ENCODE peak calls at places on chromosomes 7 and 10, in nine cellular contexts. W is colonic mucosa; N is GM23338; L is CD8-positive, alpha-beta T cell; C is OCI-LY7; G is tibial artery; T is fibroblast of lung; S is IMR-90; V is ovary. E is an unnamed sample.
A peak's percentile ranks its signal among the peaks of the same experiment; 100 is the strongest.

GRCh38 chr7:153381275-153382119 is 621.9 kb downstream of the ACTR3B start:
- DNase-seq in V (no peak), C (peak; percentile 36), S (no peak), T (no peak), L (no peak), G (no peak), W (no peak), N (peak; percentile 37), E (no peak)

GRCh38 chr7:54788664-54789063 is 29.7 kb upstream of the SEC61G start:
- DNase-seq in N (peak; percentile 81), T (peak; percentile 91), G (no peak), W (peak; percentile 30), V (no peak), C (no peak), L (no peak), S (peak; percentile 96), E (no peak)

GRCh38 chr7:28410628-28411578 is 1.4 kb upstream of the CREB5 start:
- DNase-seq in T (peak; percentile 87), N (peak; percentile 55), G (peak; percentile 77), W (peak; percentile 44), C (no peak), V (peak; percentile 46), L (no peak), S (peak; percentile 90), E (no peak)

GRCh38 chr7:416761-417624 is 102.7 kb downstream of the PDGFA start:
- DNase-seq in T (no peak), G (no peak), S (no peak), C (no peak), V (peak; percentile 29), W (no peak), N (no peak), L (no peak), E (no peak)

GRCh38 chr7:18290223-18290622 is 205.3 kb upstream of the HDAC9 start:
- DNase-seq in V (no peak), L (no peak), T (no peak), G (no peak), S (no peak), C (no peak), N (no peak), W (no peak), E (no peak)

GRCh38 chr10:118102116-118102515 is 55.4 kb upstream of the RAB11FIP2 start:
- DNase-seq in L (no peak), G (no peak), S (no peak), V (no peak), T (no peak), N (no peak), C (no peak), W (no peak), E (no peak)

GRCh38 chr7:151397026-151397425 is 12.8 kb downstream of the WDR86 start:
- DNase-seq in S (no peak), C (no peak), G (no peak), W (no peak), T (no peak), N (no peak), V (no peak), L (no peak), E (peak; percentile 27)

GRCh38 chr10:98510412-98510995 is 63.8 kb upstream of the HPS1 start:
- DNase-seq in N (no peak), W (no peak), S (no peak), C (no peak), V (no peak), L (no peak), T (no peak), G (no peak), E (no peak)

GRCh38 chr7:157358753-157359096 is 21.9 kb downstream of the DNAJB6 start:
- DNase-seq in C (no peak), L (no peak), W (no peak), T (no peak), V (no peak), G (no peak), S (no peak), N (no peak), E (no peak)

GRCh38 chr7:150393325-150393724 is 14.2 kb downstream of the ZNF775 start:
- DNase-seq in W (peak; percentile 49), L (no peak), V (no peak), G (no peak), C (no peak), T (no peak), N (no peak), S (no peak), E (no peak)

GRCh38 chr10:35643151-35643975 is 1.3 kb upstream of the FZD8 start:
- DNase-seq in G (peak; percentile 78), L (no peak), V (peak; percentile 83), N (peak; percentile 76), S (peak; percentile 66), W (peak; percentile 60), T (peak; percentile 56), C (no peak), E (peak; percentile 17)

GRCh38 chr10:60032723-60033122 is 126.4 kb upstream of the CCDC6 start:
- DNase-seq in N (peak; percentile 60), W (peak; percentile 78), G (peak; percentile 57), L (no peak), V (no peak), C (peak; percentile 62), S (peak; percentile 36), T (peak; percentile 62), E (peak; percentile 8)

GRCh38 chr10:42979181-42979580 is 97.7 kb upstream of the RET start:
- DNase-seq in S (no peak), V (no peak), C (no peak), T (no peak), L (no peak), W (no peak), N (no peak), G (no peak), E (no peak)

GRCh38 chr10:49300140-49300974 is 1.4 kb downstream of the C10orf71 start:
- DNase-seq in N (no peak), C (peak; percentile 32), T (peak; percentile 26), G (no peak), L (no peak), S (peak; percentile 17), W (no peak), V (no peak), E (no peak)

DNA sequence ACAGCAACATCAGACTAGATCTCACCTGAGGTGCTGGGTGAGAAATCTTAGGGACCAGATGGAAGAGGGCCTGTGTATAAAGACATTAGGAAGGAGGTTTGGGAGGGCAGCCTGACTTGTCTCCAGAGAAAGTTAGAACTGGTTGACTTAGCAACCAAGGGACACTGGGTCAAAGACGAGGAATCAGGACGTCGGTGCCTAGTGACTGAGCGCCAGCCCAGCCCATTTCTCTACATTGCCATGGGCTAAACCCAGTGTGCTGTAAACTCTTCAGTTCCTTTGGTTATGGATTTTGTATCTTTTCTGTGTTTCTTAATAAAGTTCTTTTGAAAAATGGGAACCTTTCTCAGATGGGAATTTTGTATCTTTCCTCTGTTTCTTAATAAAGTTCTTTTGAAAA is 12.3 kb downstream of the TRIM56 start:
- DNase-seq in T (no peak), V (no peak), S (no peak), L (no peak), C (no peak), W (no peak), N (no peak), G (no peak), E (no peak)
- H3K4me1 ChIP-seq in T (peaks cover 24% of the 10 kb centered on the region), V (peaks cover 6% of the 10 kb centered on the region), S (peaks cover 27% of the 10 kb centered on the region), L (no peaks in the 10 kb centered on the region), C (no peaks in the 10 kb centered on the region), W (no peaks in the 10 kb centered on the region), N (peaks cover 30% of the 10 kb centered on the region), G (peaks cover 44% of the 10 kb centered on the region), E (peaks cover 7% of the 10 kb centered on the region)

GRCh38 chr10:89029785-89030437 is 39.3 kb downstream of the FAS start:
- DNase-seq in T (peak; percentile 90), C (peak; percentile 77), W (peak; percentile 74), V (peak; percentile 77), S (peak; percentile 84), G (peak; percentile 78), L (peak; percentile 58), N (peak; percentile 82), E (peak; percentile 52)

GRCh38 chr10:89029201-89029600 is 38.6 kb downstream of the FAS start:
- DNase-seq in S (no peak), G (no peak), V (no peak), L (no peak), N (no peak), C (no peak), W (no peak), T (peak; percentile 38), E (no peak)

GRCh38 chr10:89032141-89032814 is 41.7 kb downstream of the FAS start:
- DNase-seq in W (no peak), C (no peak), N (peak; percentile 55), G (no peak), L (no peak), S (peak; percentile 91), T (peak; percentile 69), V (no peak), E (no peak)
- H3K27ac ChIP-seq in W (no peak overlapping the region), C (no peak overlapping the region), N (no peak overlapping the region), G (no peak overlapping the region), L (no peak overlapping the region), S (no peak overlapping the region), T (no peak overlapping the region), V (no peak overlapping the region), E (no peak overlapping the region)

DNA sequence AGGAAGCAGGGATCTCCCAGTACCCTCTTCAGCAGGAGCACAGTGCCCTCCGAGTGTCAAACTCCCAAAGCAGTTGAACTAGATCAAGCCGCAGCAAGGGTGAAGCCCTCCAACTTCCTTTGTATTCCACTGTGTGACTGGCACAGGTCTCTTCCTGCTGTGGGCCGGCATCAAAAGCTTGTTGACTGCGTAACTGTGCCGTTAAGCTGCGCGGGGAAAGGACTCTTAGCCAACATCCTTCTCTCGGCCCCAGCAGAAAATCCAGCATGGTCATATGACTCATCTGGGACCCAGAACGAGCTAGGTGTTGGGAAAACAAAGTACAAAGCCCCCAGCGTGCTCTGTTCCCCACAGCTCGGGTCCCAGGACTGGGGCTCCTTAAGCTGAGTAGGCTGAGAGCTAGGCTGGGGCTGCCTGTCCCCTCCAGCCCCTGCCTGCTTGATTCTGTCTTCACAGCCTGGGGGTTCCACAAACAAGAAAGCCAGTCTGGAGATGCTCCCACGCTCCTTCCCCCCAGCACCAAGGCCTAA is 52.2 kb downstream of the COL17A1 start:
- DNase-seq in L (no peak), S (no peak), N (no peak), C (no peak), W (no peak), V (no peak), G (no peak), T (no peak), E (no peak)
- H3K36me3 ChIP-seq in L (no peaks in the 10 kb centered on the region), S (peaks cover 7% of the 10 kb centered on the region), N (no peaks in the 10 kb centered on the region), C (no peaks in the 10 kb centered on the region), W (no peaks in the 10 kb centered on the region), V (no peaks in the 10 kb centered on the region), G (peaks cover 12% of the 10 kb centered on the region), T (peaks cover 1% of the 10 kb centered on the region), E (peaks cover 3% of the 10 kb centered on the region)

GRCh38 chr10:78550090-78550489 is 516.4 kb downstream of the RPS24 start:
- DNase-seq in W (no peak), N (no peak), L (no peak), S (no peak), T (no peak), G (no peak), V (no peak), C (no peak), E (no peak)

GRCh38 chr10:78549536-78549935 is 515.9 kb downstream of the RPS24 start:
- DNase-seq in W (no peak), G (no peak), V (no peak), T (no peak), C (no peak), L (no peak), S (no peak), N (no peak), E (no peak)

GRCh38 chr10:78547397-78547796 is 513.7 kb downstream of the RPS24 start:
- DNase-seq in C (no peak), L (no peak), G (no peak), N (no peak), S (no peak), T (no peak), W (no peak), V (no peak), E (no peak)

GRCh38 chr10:78547905-78548304 is 514.2 kb downstream of the RPS24 start:
- DNase-seq in C (no peak), L (no peak), T (no peak), V (no peak), G (no peak), S (no peak), W (no peak), N (no peak), E (no peak)

GRCh38 chr10:78548369-78548985 is 514.8 kb downstream of the RPS24 start:
- DNase-seq in S (no peak), L (no peak), G (no peak), C (no peak), T (no peak), N (no peak), V (no peak), W (no peak), E (no peak)
- H3K4me1 ChIP-seq in S (peaks cover 21% of the 10 kb centered on the region), L (no peaks in the 10 kb centered on the region), G (peaks cover 27% of the 10 kb centered on the region), C (peaks cover 21% of the 10 kb centered on the region), T (peaks cover 14% of the 10 kb centered on the region), N (peaks cover 28% of the 10 kb centered on the region), V (peaks cover 29% of the 10 kb centered on the region), W (peaks cover 3% of the 10 kb centered on the region), E (no peaks in the 10 kb centered on the region)